ENCODE peak calls at places on chromosome 16, in seven cellular contexts. Z, F, M, H, V, U and C are unnamed samples.

GRCh38 chr16:78098087-78098486 is 1.4 kb upstream of the WWOX start:
- DNase-seq in V (no peak), Z (no peak), H (no peak), U (no peak), F (no peak), M (no peak), C (no peak)

GRCh38 chr16:75064403-75065148 is 52.0 kb downstream of the LDHD start:
- DNase-seq in H (peak), U (no peak), Z (no peak), V (peak), M (no peak), F (peak), C (no peak)

GRCh38 chr16:82370282-82370681 is 200.3 kb upstream of the MPHOSPH6 start:
- DNase-seq in M (no peak), U (no peak), H (no peak), F (no peak), V (no peak), Z (no peak), C (no peak)

GRCh38 chr16:8958344-8958808 is 5.3 kb downstream of the USP7 start:
- DNase-seq in F (no peak), M (no peak), H (peak), U (no peak), V (no peak), Z (no peak), C (peak)

GRCh38 chr16:85867189-85867588 is 31.8 kb upstream of the IRF8 start:
- DNase-seq in Z (no peak), U (no peak), H (no peak), M (no peak), F (no peak), V (no peak), C (no peak)

GRCh38 chr16:82605863-82606620 is 20.7 kb upstream of the CDH13 start:
- DNase-seq in F (no peak), Z (no peak), U (no peak), M (no peak), H (no peak), V (no peak), C (no peak)

GRCh38 chr16:81610144-81610842 is 165.7 kb downstream of the CMIP start:
- DNase-seq in V (no peak), H (no peak), U (no peak), M (no peak), F (no peak), Z (no peak), C (peak)

GRCh38 chr16:55557186-55557585 is 9.3 kb upstream of the CAPNS2 start:
- DNase-seq in Z (no peak), V (no peak), F (no peak), M (no peak), H (no peak), U (no peak), C (no peak)

GRCh38 chr16:17416461-17417221 is 54.1 kb downstream of the XYLT1 start:
- DNase-seq in M (peak), F (no peak), V (peak), U (no peak), Z (no peak), H (no peak), C (peak)

GRCh38 chr16:64092284-64092683 is 1029.6 kb downstream of the CDH11 start:
- DNase-seq in F (no peak), V (no peak), H (no peak), M (no peak), U (no peak), Z (no peak), C (no peak)

GRCh38 chr16:86970279-86970678 is 346.9 kb downstream of the C16orf95 start:
- DNase-seq in U (no peak), M (no peak), V (no peak), Z (no peak), F (no peak), H (no peak), C (no peak)

GRCh38 chr16:51034481-51035109 is 116.5 kb downstream of the SALL1 start:
- DNase-seq in U (no peak), H (no peak), F (no peak), Z (no peak), V (no peak), M (no peak), C (no peak)

GRCh38 chr16:78931267-78932060 is 669.1 kb downstream of the MAF start:
- DNase-seq in Z (no peak), M (no peak), U (no peak), V (no peak), F (no peak), H (no peak), C (no peak)

GRCh38 chr16:74862743-74863244 is 88.2 kb upstream of the FA2H start:
- DNase-seq in F (peak), V (peak), M (peak), U (no peak), Z (peak), H (peak), C (peak)

GRCh38 chr16:9258423-9259051 is 167.1 kb downstream of the HAPSTR1 start:
- DNase-seq in F (peak), M (no peak), V (peak), H (peak), Z (peak), U (peak), C (peak)

GRCh38 chr16:14193316-14193871 is 122.3 kb downstream of the MRTFB start:
- DNase-seq in Z (no peak), H (no peak), F (no peak), U (no peak), M (peak), V (no peak), C (no peak)

GRCh38 chr16:53775821-53776431 is 72.0 kb downstream of the FTO start:
- DNase-seq in M (no peak), U (no peak), F (peak), V (peak), H (no peak), Z (no peak), C (no peak)

GRCh38 chr16:88764913-88765349 is 20.1 kb downstream of the PIEZO1 start:
- DNase-seq in M (no peak), F (no peak), H (no peak), Z (no peak), U (no peak), V (peak), C (no peak)

GRCh38 chr16:72985148-72985882 is 62.6 kb downstream of the ZFHX3 start:
- DNase-seq in U (no peak), M (no peak), F (no peak), H (no peak), V (no peak), Z (no peak), C (no peak)

GRCh38 chr16:50438041-50438437 is 69.3 kb upstream of the BRD7 start:
- DNase-seq in V (no peak), F (peak), M (no peak), H (no peak), Z (no peak), U (no peak), C (no peak)

GRCh38 chr16:61210039-61210438 is 826.2 kb downstream of the CDH8 start:
- DNase-seq in V (no peak), U (no peak), M (no peak), Z (no peak), F (no peak), H (no peak), C (no peak)

GRCh38 chr16:55367796-55368195 is 43.8 kb downstream of the IRX6 start:
- DNase-seq in V (no peak), U (no peak), H (no peak), F (no peak), M (no peak), Z (no peak), C (no peak)

GRCh38 chr16:49452568-49452967 is 79.0 kb downstream of the C16orf78 start:
- DNase-seq in M (no peak), F (no peak), Z (no peak), U (no peak), V (no peak), H (no peak), C (no peak)

GRCh38 chr16:53576228-53576627 is 73.2 kb upstream of the AKTIP start:
- DNase-seq in V (no peak), U (no peak), H (no peak), Z (no peak), M (no peak), F (no peak), C (no peak)

GRCh38 chr16:9155876-9156275 is 64.4 kb downstream of the HAPSTR1 start:
- DNase-seq in V (no peak), Z (no peak), H (no peak), F (no peak), M (no peak), U (no peak), C (no peak)

GRCh38 chr16:81585785-81586184 is 141.2 kb downstream of the CMIP start:
- DNase-seq in V (no peak), H (peak), Z (peak), U (no peak), M (no peak), F (peak), C (no peak)

GRCh38 chr16:12901597-12902436 is at the start of gene SHISA9:
- DNase-seq in V (no peak), U (peak), Z (no peak), F (no peak), H (no peak), M (no peak), C (peak)

GRCh38 chr16:85401917-85402766 is 211.0 kb upstream of the GSE1 start:
- DNase-seq in Z (no peak), H (no peak), V (no peak), U (peak), F (no peak), M (no peak), C (no peak)

GRCh38 chr16:48580925-48581500 is 29.0 kb downstream of the N4BP1 start:
- DNase-seq in F (no peak), U (no peak), V (no peak), M (no peak), Z (no peak), H (no peak), C (no peak)

GRCh38 chr16:6016530-6017184 is 919.1 kb upstream of the EEF2KMT start:
- DNase-seq in U (no peak), Z (no peak), F (peak), V (peak), M (no peak), H (peak), C (peak)

GRCh38 chr16:19700319-19700781 is 17.7 kb downstream of the KNOP1 start:
- DNase-seq in H (no peak), Z (no peak), V (peak), U (no peak), F (peak), M (no peak), C (no peak)

GRCh38 chr16:85436207-85436606 is 176.9 kb upstream of the GSE1 start:
- DNase-seq in M (no peak), U (no peak), F (no peak), Z (no peak), V (no peak), H (no peak), C (no peak)

GRCh38 chr16:62638324-62638911 is 602.2 kb upstream of the CDH8 start:
- DNase-seq in U (no peak), H (no peak), Z (no peak), M (no peak), F (no peak), V (no peak), C (no peak)

GRCh38 chr16:4548124-4548523 is 8.0 kb upstream of the C16orf96 start:
- DNase-seq in Z (no peak), H (no peak), U (no peak), M (no peak), F (no peak), V (no peak), C (no peak)

GRCh38 chr16:1412847-1413246 is 1.7 kb downstream of the UNKL start:
- DNase-seq in F (no peak), V (no peak), Z (no peak), U (no peak), H (no peak), M (no peak), C (no peak)

GRCh38 chr16:1416521-1416941 is 2.0 kb upstream of the UNKL start:
- DNase-seq in Z (no peak), V (no peak), H (no peak), U (no peak), F (no peak), M (no peak), C (no peak)

GRCh38 chr16:1414532-1415265 is at the start of gene UNKL:
- DNase-seq in Z (no peak), H (peak), F (peak), U (peak), V (no peak), M (no peak), C (peak)

GRCh38 chr16:1408171-1408837 is 6.2 kb downstream of the UNKL start:
- DNase-seq in M (peak), V (peak), U (peak), H (peak), Z (peak), F (peak), C (peak)

DNA sequence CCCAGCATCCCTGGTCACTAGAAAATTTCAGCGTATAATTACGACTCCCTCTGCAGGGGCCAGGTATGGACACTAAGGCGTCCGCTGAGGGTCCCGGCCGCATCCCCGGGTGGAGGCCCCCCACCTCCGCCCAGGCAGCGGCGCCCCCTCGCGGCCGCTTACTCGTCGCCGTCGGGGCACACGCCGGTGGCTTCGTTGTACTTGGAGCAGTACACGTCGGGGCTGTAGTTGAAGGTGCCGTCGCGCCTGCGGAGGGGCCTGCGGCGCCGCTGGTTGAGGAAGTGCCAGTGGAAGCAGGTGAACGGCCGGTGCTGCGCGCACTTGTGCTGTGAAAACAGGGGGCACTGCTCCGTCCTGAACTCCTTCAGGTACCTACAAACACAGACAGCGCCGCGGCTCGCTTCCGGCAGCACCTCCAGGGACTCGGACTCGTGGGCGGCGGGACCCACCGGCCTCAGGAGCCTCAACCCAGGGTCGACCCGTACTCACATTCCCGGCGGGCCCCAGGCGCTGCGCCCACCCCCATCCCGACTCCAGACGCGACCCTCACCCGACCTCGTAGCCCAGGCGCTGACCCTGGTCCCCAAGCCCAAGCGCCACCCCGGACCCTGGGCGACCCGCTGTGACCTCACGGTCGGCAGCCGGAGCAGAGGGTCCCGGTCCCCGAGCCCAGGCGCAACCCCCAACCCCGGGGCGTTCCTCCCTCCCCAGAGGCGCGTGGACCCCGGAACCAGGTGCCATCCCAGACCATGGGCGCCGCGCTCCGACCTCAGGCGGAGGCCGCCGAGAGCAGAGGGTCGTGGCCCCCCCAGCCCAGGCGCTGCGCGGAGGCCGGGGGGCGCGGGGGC is 596 bp downstream of the UNKL start:
- DNase-seq in M (peak), H (peak), Z (peak), F (no peak), V (no peak), U (peak), C (peak)
- TF ChIP-seq JUND in M (no peak), H (no peak), Z (no peak), F (no peak), V (no peak), U (no peak), C (no peak)

GRCh38 chr16:46866286-46866685 is 17.9 kb upstream of the GPT2 start:
- DNase-seq in M (no peak), H (no peak), Z (no peak), U (no peak), F (no peak), V (no peak), C (no peak)

GRCh38 chr16:46873201-46873600 is 11.0 kb upstream of the GPT2 start:
- DNase-seq in Z (no peak), M (no peak), V (no peak), U (no peak), F (no peak), H (no peak), C (no peak)

GRCh38 chr16:46875243-46875642 is 8.9 kb upstream of the GPT2 start:
- DNase-seq in H (no peak), V (no peak), F (no peak), Z (no peak), U (no peak), M (no peak), C (no peak)

DNA sequence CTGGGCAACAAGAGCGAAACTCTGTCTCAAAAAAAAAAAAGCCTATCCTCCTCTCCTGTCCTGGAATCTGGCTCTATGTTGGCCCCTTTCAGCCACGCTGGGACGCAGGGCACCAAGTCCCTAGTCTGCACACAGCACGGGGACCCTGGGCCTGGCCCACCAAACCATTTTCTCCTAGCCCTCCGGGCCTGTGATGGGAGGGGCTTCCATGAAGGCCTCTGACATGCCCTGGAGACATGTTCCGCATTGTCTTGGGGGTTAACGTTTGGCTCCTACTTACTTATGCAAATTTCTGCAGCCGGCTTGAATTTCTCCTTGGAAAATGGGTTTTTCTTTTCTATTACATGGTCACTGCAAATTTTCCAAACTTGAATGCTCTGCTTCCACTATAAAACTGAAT is 12.6 kb upstream of the GPT2 start:
- DNase-seq in V (no peak), F (no peak), U (no peak), M (no peak), Z (no peak), H (no peak), C (no peak)
- TF ChIP-seq JUND in V (no peak), F (no peak), U (no peak), M (no peak), Z (no peak), H (no peak), C (no peak)

DNA sequence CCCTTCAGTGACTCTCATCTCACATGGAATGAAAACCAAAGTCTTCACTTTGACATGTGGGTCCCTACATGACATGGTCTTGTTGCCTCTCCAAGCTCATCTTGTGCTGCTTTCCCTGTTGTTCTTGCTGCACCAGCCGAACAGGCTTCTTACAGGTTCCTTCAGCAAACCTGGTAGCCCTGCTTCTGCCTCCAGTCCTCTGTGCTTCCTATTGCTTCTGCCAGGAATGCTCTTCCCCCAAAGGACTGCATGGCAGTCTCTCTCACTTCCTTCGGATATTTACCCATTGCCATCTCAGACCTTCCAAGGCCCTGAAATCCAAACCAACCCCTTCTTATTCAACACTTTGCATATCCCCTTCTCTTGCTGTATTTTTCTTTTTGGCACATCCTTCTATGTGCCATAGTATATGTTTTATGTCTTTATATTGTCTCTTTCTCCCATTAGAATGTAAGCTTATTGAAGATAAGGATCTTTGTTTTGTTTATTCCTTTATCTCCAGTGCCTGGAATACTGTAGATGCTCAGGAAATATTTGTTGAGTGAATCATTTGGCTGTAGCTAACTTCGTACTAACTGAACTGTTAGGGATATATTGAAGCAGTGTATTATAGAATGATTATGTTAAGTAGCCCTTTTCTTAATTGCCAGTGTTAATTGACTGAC is 57.9 kb upstream of the SLC12A3 start:
- DNase-seq in H (no peak), U (no peak), Z (no peak), M (no peak), V (no peak), F (peak), C (no peak)
- TF ChIP-seq JUND in H (no peak), U (no peak), Z (no peak), M (no peak), V (peak), F (no peak), C (peak)

GRCh38 chr16:11497851-11498289 is 88.8 kb downstream of the LITAF start:
- DNase-seq in V (no peak), F (peak), M (no peak), U (no peak), Z (peak), H (peak), C (no peak)
- TF ChIP-seq JUND in V (no peak), F (no peak), M (no peak), U (no peak), Z (peak), H (no peak), C (no peak)

GRCh38 chr16:22948058-22948602 is 134.2 kb downstream of the HS3ST2 start:
- DNase-seq in V (no peak), M (no peak), F (no peak), Z (no peak), U (peak), H (no peak), C (no peak)
- TF ChIP-seq JUND in V (no peak), M (no peak), F (no peak), Z (no peak), U (no peak), H (no peak), C (no peak)